ENCODE peak calls at places on chromosomes 13 and 19, in seven cellular contexts. O is RWPE2, K is left lung, U is adrenal gland, R is AG04450, C is NB4, S is tibial nerve. E is an unnamed sample.

GRCh38 chr13:23608704-23609413 is 38.6 kb downstream of the TNFRSF19 start:
- DNase-seq in K (peak), R (no peak), C (no peak), O (no peak), S (no peak), U (peak), E (no peak)

GRCh38 chr19:3494051-3494450 is 6.4 kb downstream of the DOHH start:
- DNase-seq in C (no peak), U (no peak), S (no peak), O (no peak), R (no peak), K (no peak), E (no peak)

GRCh38 chr13:91368101-91368500 is 20.6 kb downstream of the MIR17HG start:
- DNase-seq in K (no peak), S (no peak), R (no peak), O (no peak), C (no peak), U (no peak), E (no peak)

GRCh38 chr19:46133777-46134231 is 9.3 kb upstream of the IGFL3 start:
- DNase-seq in S (no peak), K (no peak), O (no peak), C (no peak), U (no peak), R (no peak), E (no peak)

GRCh38 chr19:47021536-47022139 is 2.0 kb downstream of the NPAS1 start:
- DNase-seq in O (no peak), C (no peak), S (no peak), K (no peak), R (no peak), U (no peak), E (no peak)

GRCh38 chr13:68810660-68811059 is 1297.0 kb upstream of the ATXN8OS start:
- DNase-seq in U (no peak), O (no peak), R (no peak), C (peak), S (no peak), K (no peak), E (no peak)

GRCh38 chr19:7497292-7497691 is 8.5 kb upstream of the PEX11G start:
- DNase-seq in C (peak), K (no peak), O (no peak), U (no peak), R (no peak), S (no peak), E (no peak)

GRCh38 chr13:30743319-30744055 is 8.1 kb downstream of the ALOX5AP start:
- DNase-seq in C (peak), U (no peak), O (peak), S (no peak), R (peak), K (no peak), E (no peak)

GRCh38 chr19:27846944-27847343 is 1366.0 kb downstream of the UQCRFS1 start:
- DNase-seq in K (no peak), C (no peak), S (no peak), R (no peak), U (no peak), O (no peak), E (no peak)

GRCh38 chr13:37492741-37493514 is 105.6 kb downstream of the POSTN start:
- DNase-seq in C (no peak), K (no peak), R (peak), U (no peak), O (no peak), S (no peak), E (no peak)

GRCh38 chr13:23748591-23748990 is 140.6 kb downstream of the MIPEP start:
- DNase-seq in O (no peak), S (no peak), R (no peak), K (no peak), C (no peak), U (no peak), E (no peak)

GRCh38 chr13:35349052-35349451 is 127.4 kb downstream of the MAB21L1 start:
- DNase-seq in O (no peak), S (no peak), C (no peak), R (no peak), K (no peak), U (no peak), E (no peak)

GRCh38 chr19:1566392-1567115 is 1.6 kb downstream of the MEX3D start:
- DNase-seq in O (no peak), K (peak), C (no peak), R (peak), S (peak), U (peak), E (no peak)

GRCh38 chr13:81540777-81541176 is 1199.9 kb upstream of the SPRY2 start:
- DNase-seq in R (no peak), K (no peak), U (no peak), S (no peak), O (no peak), C (peak), E (no peak)

GRCh38 chr19:37977391-37977790 is 70.4 kb downstream of the SIPA1L3 start:
- DNase-seq in U (no peak), S (no peak), O (no peak), R (no peak), K (no peak), C (no peak), E (no peak)

GRCh38 chr19:15701757-15702589 is 25.9 kb upstream of the OR10H2 start:
- DNase-seq in K (no peak), O (no peak), U (no peak), R (no peak), C (no peak), S (no peak), E (no peak)

GRCh38 chr13:24145231-24145630 is 15.3 kb upstream of the SPATA13 start:
- DNase-seq in U (no peak), R (no peak), O (no peak), C (no peak), K (no peak), S (no peak), E (no peak)

GRCh38 chr19:45613926-45614725 is 12.1 kb upstream of the GPR4 start:
- DNase-seq in O (peak), K (no peak), S (no peak), U (no peak), R (peak), C (peak), E (no peak)

GRCh38 chr13:22451345-22451744 is 729.4 kb upstream of the SGCG start:
- DNase-seq in C (peak), S (no peak), K (no peak), R (no peak), O (no peak), U (no peak), E (no peak)

GRCh38 chr13:110913322-110913721 is 1.5 kb downstream of the ANKRD10 start:
- DNase-seq in S (no peak), K (no peak), U (no peak), C (peak), R (no peak), O (no peak), E (no peak)

GRCh38 chr19:30682576-30683536 is 310.7 kb downstream of the ZNF536 start:
- DNase-seq in O (no peak), K (peak), U (peak), C (peak), R (peak), S (peak), E (no peak)

GRCh38 chr19:1512671-1513491 is at the start of gene ADAMTSL5:
- DNase-seq in R (no peak), U (no peak), K (no peak), O (no peak), S (no peak), C (peak), E (no peak)

GRCh38 chr13:25300861-25301346 is 521 bp upstream of the NUP58 start:
- DNase-seq in K (peak), U (peak), C (no peak), O (no peak), S (no peak), R (no peak), E (no peak)

GRCh38 chr13:99231726-99232125 is 26.5 kb downstream of the GPR18 start:
- DNase-seq in R (no peak), C (peak), O (no peak), U (no peak), S (no peak), K (no peak), E (no peak)

GRCh38 chr13:64553411-64554129 is 2676.6 kb downstream of the PCDH9 start:
- DNase-seq in R (peak), C (peak), O (no peak), K (no peak), U (no peak), S (no peak), E (no peak)

GRCh38 chr13:77751513-77752456 is 54.3 kb downstream of the SLAIN1 start:
- DNase-seq in C (peak), R (peak), O (no peak), K (no peak), U (peak), S (no peak), E (no peak)

GRCh38 chr13:49560270-49561063 is 24.9 kb downstream of the RCBTB1 start:
- DNase-seq in S (no peak), K (no peak), C (no peak), U (no peak), R (peak), O (no peak), E (no peak)

GRCh38 chr19:14089662-14090508 is 666 bp downstream of the SAMD1 start:
- DNase-seq in R (no peak), O (no peak), K (no peak), S (no peak), C (peak), U (peak), E (no peak)

GRCh38 chr19:44702551-44703176 is 3.7 kb downstream of the CEACAM16 start:
- DNase-seq in R (no peak), K (no peak), O (no peak), C (no peak), S (no peak), U (no peak), E (no peak)

DNA sequence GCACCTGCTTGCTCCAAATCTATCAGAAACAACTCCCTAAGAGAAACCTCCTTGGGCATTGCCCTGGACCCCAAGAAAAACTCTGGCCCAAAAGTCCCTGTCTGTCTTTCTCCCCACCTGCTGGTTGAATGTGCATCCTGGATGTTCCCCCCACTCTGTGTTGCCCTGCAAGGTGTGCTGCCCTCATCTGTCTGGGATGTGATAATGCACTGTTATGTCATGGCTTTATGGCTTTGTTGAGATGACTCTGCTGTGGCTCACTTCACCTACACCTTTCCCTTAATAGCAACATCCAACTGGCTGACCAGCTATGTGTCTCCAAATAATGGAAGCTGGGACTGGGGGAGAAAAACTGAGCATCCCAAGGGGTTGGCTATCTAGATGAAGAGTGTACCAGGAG is 2.6 kb downstream of the ZNF20 start:
- DNase-seq in S (no peak), C (peak), K (no peak), R (no peak), U (no peak), O (no peak), E (no peak)
- TF ChIP-seq CTCF in S (no peak), C (peak), K (peak), R (no peak), U (no peak), O (no peak), E (peak)

GRCh38 chr19:4525563-4526002 is 7.3 kb upstream of the PLIN4 start:
- DNase-seq in S (no peak), O (no peak), R (no peak), K (no peak), C (no peak), U (no peak), E (no peak)

GRCh38 chr19:4531562-4532165 is 3.4 kb downstream of the PLIN5 start:
- DNase-seq in R (no peak), K (no peak), O (no peak), S (no peak), C (no peak), U (no peak), E (no peak)

GRCh38 chr19:4529924-4530522 is 5.0 kb downstream of the PLIN5 start:
- DNase-seq in U (no peak), S (no peak), K (no peak), O (no peak), R (no peak), C (no peak), E (no peak)

GRCh38 chr19:4524808-4525562 is 6.7 kb upstream of the PLIN4 start:
- DNase-seq in R (no peak), K (no peak), O (no peak), U (no peak), C (peak), S (peak), E (peak)

GRCh38 chr19:4528843-4529242 is 6.2 kb downstream of the PLIN5 start:
- DNase-seq in C (no peak), O (no peak), U (no peak), R (no peak), K (no peak), S (no peak), E (no peak)
- TF ChIP-seq CTCF in C (no peak), O (no peak), U (no peak), R (no peak), K (no peak), S (no peak), E (no peak)

GRCh38 chr19:51521796-51522195 is 9.7 kb downstream of the SIGLEC6 start:
- DNase-seq in K (no peak), R (no peak), C (no peak), U (no peak), O (no peak), S (no peak), E (no peak)
- TF ChIP-seq CTCF in K (no peak), R (no peak), C (no peak), U (no peak), O (no peak), S (no peak), E (no peak)

GRCh38 chr19:41753159-41753558 is 2.2 kb upstream of the CEACAM6 start:
- DNase-seq in C (peak), S (no peak), R (no peak), O (no peak), K (peak), U (no peak), E (no peak)
- TF ChIP-seq CTCF in C (peak), S (peak), R (peak), O (peak), K (peak), U (peak), E (peak)

GRCh38 chr13:32585625-32586021 is 629 bp upstream of the PDS5B start:
- DNase-seq in O (no peak), C (peak), R (no peak), K (no peak), S (no peak), U (peak), E (no peak)

GRCh38 chr13:32582991-32583390 is 3.3 kb upstream of the PDS5B start:
- DNase-seq in U (no peak), S (no peak), R (no peak), C (no peak), O (no peak), K (no peak), E (no peak)

GRCh38 chr13:32577032-32577431 is 9.2 kb upstream of the PDS5B start:
- DNase-seq in R (no peak), U (no peak), C (no peak), S (no peak), K (no peak), O (no peak), E (no peak)

GRCh38 chr13:32582281-32582680 is 4.0 kb upstream of the PDS5B start:
- DNase-seq in U (no peak), S (no peak), K (no peak), R (no peak), O (no peak), C (no peak), E (no peak)

GRCh38 chr13:32581177-32581786 is 5.0 kb upstream of the PDS5B start:
- DNase-seq in O (no peak), S (no peak), K (no peak), R (no peak), C (peak), U (no peak), E (no peak)
- TF ChIP-seq CTCF in O (peak), S (peak), K (peak), R (peak), C (peak), U (peak), E (peak)

DNA sequence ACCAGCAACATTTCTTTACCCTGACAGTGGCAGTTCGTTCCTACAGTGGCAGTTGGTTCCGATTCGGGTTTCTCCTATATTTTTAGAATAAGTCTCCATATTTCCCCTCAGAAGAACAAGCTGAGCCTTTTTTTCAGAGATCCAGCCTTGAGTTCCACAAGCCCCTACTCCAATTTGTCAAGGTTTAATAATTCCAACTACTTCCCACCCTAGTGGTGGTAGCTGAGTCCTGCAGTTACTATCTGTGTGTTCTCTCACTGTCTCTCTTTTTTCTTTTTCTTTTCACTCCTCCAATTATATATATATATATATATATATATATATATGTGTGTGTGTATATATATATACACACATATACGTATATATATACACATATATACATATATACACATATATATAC is 1347.3 kb downstream of the PCDH9 start:
- DNase-seq in U (no peak), R (no peak), O (no peak), S (no peak), C (no peak), K (no peak), E (no peak)
- TF ChIP-seq CTCF in U (no peak), R (peak), O (no peak), S (no peak), C (no peak), K (no peak), E (peak)

GRCh38 chr13:27026396-27026795 is 145.2 kb downstream of the USP12 start:
- DNase-seq in O (no peak), R (no peak), U (no peak), S (no peak), C (peak), K (no peak), E (no peak)

GRCh38 chr13:27024062-27024461 is 147.5 kb downstream of the USP12 start:
- DNase-seq in R (no peak), S (no peak), O (no peak), C (no peak), K (no peak), U (no peak), E (no peak)

GRCh38 chr13:27023385-27023784 is 148.2 kb downstream of the USP12 start:
- DNase-seq in O (no peak), C (no peak), R (no peak), U (no peak), K (no peak), S (no peak), E (no peak)

GRCh38 chr13:27022571-27023311 is 148.9 kb downstream of the USP12 start:
- DNase-seq in U (no peak), R (peak), K (no peak), S (no peak), O (no peak), C (no peak), E (no peak)

GRCh38 chr13:27024781-27025492 is 146.7 kb downstream of the USP12 start:
- DNase-seq in U (no peak), S (no peak), K (no peak), C (peak), R (no peak), O (no peak), E (no peak)
- TF ChIP-seq CTCF in U (no peak), S (no peak), K (no peak), C (no peak), R (no peak), O (no peak), E (no peak)

GRCh38 chr19:19404879-19405860 is at the start of gene GATAD2A:
- DNase-seq in U (peak), K (peak), C (peak), R (peak), O (peak), S (peak), E (peak)
- TF ChIP-seq CTCF in U (no peak), K (peak), C (no peak), R (peak), O (peak), S (peak), E (peak)

GRCh38 chr13:51292000-51292550 is 47.4 kb upstream of the SERPINE3 start:
- DNase-seq in R (peak), C (no peak), O (no peak), U (no peak), K (no peak), S (no peak), E (no peak)

GRCh38 chr13:51303063-51303552 is 36.4 kb upstream of the SERPINE3 start:
- DNase-seq in O (no peak), K (no peak), R (no peak), C (no peak), S (no peak), U (no peak), E (no peak)

GRCh38 chr13:51298812-51299211 is 40.7 kb upstream of the SERPINE3 start:
- DNase-seq in K (no peak), S (no peak), R (no peak), U (no peak), O (no peak), C (no peak), E (no peak)

GRCh38 chr13:51297556-51297955 is 41.9 kb upstream of the SERPINE3 start:
- DNase-seq in C (peak), S (no peak), R (no peak), O (no peak), U (no peak), K (no peak), E (no peak)
- TF ChIP-seq CTCF in C (no peak), S (no peak), R (no peak), O (no peak), U (no peak), K (no peak), E (no peak)

DNA sequence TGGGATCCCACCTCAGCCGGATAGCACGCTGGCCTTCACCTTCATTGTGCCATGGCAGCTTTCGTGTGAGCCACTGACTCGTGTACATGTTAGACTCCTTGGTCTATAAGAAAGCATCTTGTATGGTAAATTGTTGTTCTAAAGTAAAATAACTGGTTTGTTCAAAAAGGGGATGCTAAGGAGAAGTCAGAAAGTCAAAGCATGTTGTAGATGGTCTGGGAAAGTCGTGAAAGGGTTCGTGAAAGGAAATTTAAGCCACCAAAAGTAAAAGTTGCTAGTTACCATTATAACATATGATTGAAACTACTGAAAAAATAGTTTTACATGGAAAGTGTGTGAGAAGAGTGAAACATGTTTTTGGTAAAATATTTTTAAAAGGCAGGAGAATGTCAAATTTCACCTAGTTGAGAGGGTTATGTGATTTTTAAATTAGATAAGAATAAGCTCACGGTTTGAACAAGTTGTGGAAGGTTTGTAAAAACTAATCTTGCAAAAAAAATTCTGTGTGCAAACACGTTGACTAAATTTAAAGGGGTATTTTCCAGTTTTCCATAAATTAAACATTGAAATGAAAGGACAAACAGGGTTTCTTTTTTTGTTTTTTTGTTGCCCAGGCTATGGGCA is 23.4 kb downstream of the DPRX start:
- DNase-seq in C (peak), U (no peak), K (no peak), S (no peak), R (no peak), O (no peak), E (no peak)
- TF ChIP-seq CTCF in C (no peak), U (no peak), K (no peak), S (no peak), R (no peak), O (no peak), E (no peak)